ENCODE peak calls at places on chromosomes 16 and 17, in ten cellular contexts. K is right cardiac atrium; Q is tibial nerve; L is CD8-positive, alpha-beta memory T cell; O is Caco-2; U is prostate gland; P is gastrocnemius medialis; M is A549; C is tibial artery; W is SK-N-SH. D is an unnamed sample. For H3K9me3, the result is how much of the 10 kb centered on the place peaks cover.

GRCh38 chr17:36504156-36504545 is 17.7 kb downstream of the ZNHIT3 start:
- DNase-seq in W (no peak), C (no peak), Q (no peak), U (no peak), M (no peak), O (no peak), P (no peak), L (no peak), K (no peak), D (no peak)

GRCh38 chr16:4328580-4329353 is 12.9 kb downstream of the GLIS2 start:
- DNase-seq in P (no peak), L (no peak), C (peak), M (no peak), W (peak), O (no peak), K (no peak), Q (no peak), U (no peak), D (peak)

GRCh38 chr17:35089846-35090193 is 26.3 kb upstream of the RFFL start:
- DNase-seq in M (peak), C (no peak), Q (no peak), O (peak), K (no peak), P (no peak), U (no peak), W (no peak), L (no peak), D (no peak)

GRCh38 chr17:77962349-77962748 is 3.8 kb downstream of the TNRC6C start:
- DNase-seq in L (no peak), W (no peak), O (no peak), K (no peak), Q (no peak), P (no peak), C (no peak), M (no peak), U (no peak), D (no peak)

GRCh38 chr17:59607817-59608403 is 11.8 kb upstream of the CLTC start:
- DNase-seq in Q (no peak), U (no peak), L (no peak), M (no peak), K (no peak), W (peak), C (no peak), P (no peak), O (peak), D (no peak)

GRCh38 chr17:10217916-10218315 is 19.5 kb upstream of the GAS7 start:
- DNase-seq in K (no peak), Q (no peak), M (no peak), L (no peak), C (no peak), P (no peak), W (no peak), O (no peak), U (no peak), D (no peak)

GRCh38 chr17:44241104-44241503 is 21.6 kb upstream of the UBTF start:
- DNase-seq in L (no peak), C (no peak), W (peak), P (no peak), O (no peak), Q (no peak), M (no peak), K (no peak), U (no peak), D (no peak)

GRCh38 chr16:85800321-85800669 is 800 bp downstream of the COX4I1 start:
- DNase-seq in M (no peak), C (no peak), Q (no peak), L (no peak), W (no peak), P (no peak), U (no peak), K (no peak), O (no peak), D (peak)

GRCh38 chr17:29590979-29591736 is 1.7 kb upstream of the GIT1 start:
- DNase-seq in U (no peak), W (peak), Q (no peak), O (no peak), K (peak), L (peak), P (peak), M (peak), C (no peak), D (no peak)

GRCh38 chr17:79563237-79564013 is 47.4 kb downstream of the RBFOX3 start:
- DNase-seq in W (no peak), P (no peak), Q (no peak), L (no peak), M (peak), C (no peak), O (no peak), K (no peak), U (no peak), D (no peak)

GRCh38 chr16:11239644-11240632 is 16.1 kb downstream of the SOCS1 start:
- DNase-seq in C (no peak), K (no peak), P (no peak), O (no peak), Q (no peak), U (no peak), M (no peak), W (no peak), L (no peak), D (no peak)

GRCh38 chr16:28139530-28139929 is 72.2 kb downstream of the XPO6 start:
- DNase-seq in W (no peak), U (no peak), K (no peak), C (no peak), P (no peak), Q (no peak), L (peak), O (no peak), M (peak), D (no peak)

GRCh38 chr16:23683487-23683886 is 4.8 kb downstream of the PLK1 start:
- DNase-seq in K (no peak), C (no peak), L (no peak), U (no peak), P (no peak), O (no peak), W (no peak), Q (no peak), M (no peak), D (no peak)

GRCh38 chr17:57953219-57953618 is 2.0 kb downstream of the CUEDC1 start:
- DNase-seq in U (no peak), M (no peak), C (no peak), K (no peak), W (no peak), O (no peak), L (no peak), Q (no peak), P (no peak), D (no peak)

GRCh38 chr17:18191071-18191667 is 7.5 kb downstream of the ALKBH5 start:
- DNase-seq in C (no peak), Q (no peak), M (no peak), P (no peak), L (no peak), W (no peak), K (peak), U (no peak), O (no peak), D (peak)

GRCh38 chr17:1793447-1793806 is 31.6 kb downstream of the SERPINF1 start:
- DNase-seq in C (no peak), W (no peak), K (no peak), Q (no peak), M (no peak), L (no peak), O (no peak), P (no peak), U (peak), D (no peak)

GRCh38 chr16:69711115-69711740 is 15.1 kb downstream of the NQO1 start:
- DNase-seq in P (no peak), L (no peak), W (no peak), C (peak), K (no peak), M (no peak), O (no peak), Q (no peak), U (peak), D (no peak)

GRCh38 chr17:55524440-55525220 is 13.4 kb upstream of the SMIM36 start:
- DNase-seq in Q (no peak), K (no peak), M (no peak), W (no peak), P (no peak), U (no peak), L (no peak), O (no peak), C (no peak), D (no peak)

GRCh38 chr17:77317091-77317519 is 176.3 kb downstream of the SEC14L1 start:
- DNase-seq in C (peak), K (no peak), U (no peak), Q (no peak), L (no peak), P (no peak), O (no peak), M (no peak), W (peak), D (peak)

GRCh38 chr17:16428098-16428882 is 12.9 kb downstream of the TRPV2 start:
- DNase-seq in L (no peak), K (no peak), Q (no peak), O (peak), M (peak), U (no peak), P (no peak), C (no peak), W (peak), D (no peak)

GRCh38 chr17:74957935-74958549 is 14.5 kb downstream of the HID1 start:
- DNase-seq in M (peak), C (peak), L (peak), W (peak), K (peak), U (peak), Q (peak), O (peak), P (peak), D (peak)

GRCh38 chr17:6868579-6868978 is 37.0 kb upstream of the TEKT1 start:
- DNase-seq in K (no peak), Q (no peak), P (no peak), O (no peak), M (no peak), U (no peak), C (no peak), W (no peak), L (no peak), D (no peak)

GRCh38 chr17:16947470-16947869 is 24.4 kb downstream of the TNFRSF13B start:
- DNase-seq in K (no peak), M (no peak), L (no peak), U (no peak), O (no peak), P (no peak), Q (no peak), C (no peak), W (no peak), D (no peak)

GRCh38 chr16:86663691-86664517 is 85.6 kb downstream of the FOXL1 start:
- DNase-seq in Q (no peak), K (no peak), W (no peak), O (no peak), U (no peak), C (no peak), L (no peak), M (no peak), P (peak), D (no peak)

GRCh38 chr16:35192993-35193392 is 1733.6 kb downstream of the TP53TG3F start:
- DNase-seq in M (no peak), P (no peak), O (no peak), K (no peak), U (no peak), W (no peak), Q (no peak), C (no peak), L (no peak), D (no peak)
- H3K9me3 ChIP-seq in M (under half), P (under half), O (under half), K (under half), U (under half), W (under half), Q (under half), C (under half), L (under half), D (under half)

DNA sequence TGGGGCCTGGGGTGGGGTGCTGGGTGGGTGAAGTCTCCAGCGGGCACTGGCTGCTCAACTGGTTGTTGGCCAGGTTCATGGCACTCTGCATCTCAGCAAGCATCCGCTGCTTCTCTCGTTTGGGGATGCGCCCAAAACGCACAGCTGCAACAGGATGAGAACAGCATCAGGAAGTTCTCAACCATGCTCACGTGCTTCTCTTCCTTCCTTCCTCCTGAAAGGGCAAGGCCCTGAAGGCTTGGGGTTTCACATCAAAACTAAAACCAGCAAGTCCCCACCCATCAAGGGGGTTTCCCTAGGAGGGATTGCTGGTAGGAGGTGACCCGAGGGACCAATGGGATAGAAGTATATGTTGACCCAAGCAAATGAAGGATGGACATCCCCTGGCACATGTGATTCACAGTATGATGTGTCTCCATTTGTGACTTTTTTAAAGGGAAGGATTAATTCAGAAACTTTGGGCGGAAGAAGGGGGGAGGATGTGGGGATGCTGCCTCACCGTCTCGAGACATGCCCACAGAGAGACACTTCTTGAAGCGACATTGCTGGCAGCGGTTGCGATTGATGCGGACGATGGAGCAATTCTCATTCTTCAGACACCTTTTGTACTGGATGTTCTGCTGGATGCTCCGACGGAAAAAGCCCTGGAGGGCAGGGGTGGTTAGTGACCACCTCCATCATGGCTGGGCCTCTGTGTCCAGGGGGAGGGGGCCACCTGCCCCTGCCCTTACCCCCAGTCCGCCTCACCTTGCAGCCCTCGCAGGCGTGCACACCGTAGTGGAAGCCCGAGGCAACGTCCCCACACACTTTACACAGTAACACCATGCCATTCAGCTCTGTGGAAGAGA is 4.2 kb downstream of the NR1D1 start:
- DNase-seq in Q (no peak), K (peak), C (no peak), U (no peak), W (no peak), O (no peak), L (peak), M (no peak), P (peak), D (no peak)
- H3K4me3 ChIP-seq in Q (no peak), K (no peak), C (peak), U (no peak), W (no peak), O (no peak), L (peak), M (no peak), P (peak), D (no peak)

DNA sequence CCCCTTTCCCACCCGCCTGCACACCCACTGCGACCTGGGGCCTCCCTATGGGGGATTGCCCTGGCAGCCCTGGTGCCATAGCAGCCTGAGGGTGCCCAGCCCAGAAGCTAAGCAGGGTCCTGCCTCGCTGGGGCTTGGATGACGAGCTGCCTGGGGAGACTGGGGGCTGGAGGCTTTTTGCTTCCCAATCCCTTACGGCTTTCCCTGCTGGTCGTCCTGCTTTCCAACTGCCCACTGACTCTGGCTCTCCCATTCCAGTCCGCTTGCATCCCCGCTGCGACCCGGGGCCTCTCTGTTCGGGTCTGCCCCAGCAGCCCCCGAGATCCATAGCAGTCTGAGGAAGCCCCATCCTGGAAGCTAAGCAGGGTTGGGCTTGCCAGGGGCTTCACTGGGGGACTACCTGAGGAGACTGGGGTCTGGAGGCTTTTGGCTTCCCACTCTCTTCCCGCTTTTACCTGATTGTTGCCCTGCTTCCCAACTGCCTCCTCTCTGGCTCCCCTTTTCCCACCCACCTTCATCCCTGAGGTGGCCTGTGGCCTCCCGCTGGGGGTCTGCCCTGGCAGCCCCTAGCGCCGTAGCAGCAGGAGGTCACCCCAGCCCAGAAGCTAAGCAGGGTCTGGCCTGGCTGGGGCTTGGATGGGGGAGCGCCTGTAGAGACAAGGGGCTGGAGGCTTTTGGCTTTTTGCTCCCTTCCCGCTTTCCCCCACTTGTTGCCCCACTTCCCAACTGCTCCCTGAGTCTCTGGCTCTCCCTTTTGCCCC is 2292.8 kb downstream of the TP53TG3F start:
- DNase-seq in C (no peak), O (no peak), M (no peak), U (no peak), P (no peak), K (no peak), W (no peak), L (no peak), Q (no peak), D (peak)
- H3K9me3 ChIP-seq in C (under half), O (under half), M (under half), U (under half), P (under half), K (under half), W (under half), L (under half), Q (under half), D (under half)

GRCh38 chr16:1426734-1427451 is 4.0 kb upstream of the PERCC1 start:
- DNase-seq in K (no peak), C (no peak), Q (no peak), L (no peak), W (peak), P (no peak), O (no peak), M (no peak), U (no peak), D (peak)
- H3K4me3 ChIP-seq in K (no peak), C (no peak), Q (no peak), L (no peak), W (no peak), P (no peak), O (no peak), M (no peak), U (no peak), D (no peak)

GRCh38 chr17:83195330-83196087 is 116.1 kb downstream of the METRNL start:
- DNase-seq in M (no peak), Q (peak), U (peak), W (no peak), K (peak), P (peak), C (peak), L (no peak), O (no peak), D (peak)

GRCh38 chr17:83196088-83196765 is 116.8 kb downstream of the METRNL start:
- DNase-seq in M (no peak), K (peak), Q (peak), P (peak), W (no peak), U (no peak), L (no peak), O (no peak), C (peak), D (peak)

GRCh38 chr17:83198366-83199341 is 119.2 kb downstream of the METRNL start:
- DNase-seq in C (peak), M (no peak), L (no peak), W (no peak), P (no peak), O (no peak), U (no peak), Q (peak), K (peak), D (peak)

GRCh38 chr17:83194761-83195329 is 115.4 kb downstream of the METRNL start:
- DNase-seq in K (no peak), W (no peak), U (no peak), L (no peak), P (no peak), C (peak), Q (peak), M (no peak), O (no peak), D (peak)

GRCh38 chr17:83196973-83197880 is 117.8 kb downstream of the METRNL start:
- DNase-seq in Q (peak), K (peak), P (no peak), U (no peak), W (no peak), O (no peak), L (no peak), C (peak), M (no peak), D (peak)
- H3K9me3 ChIP-seq in Q (under half), K (under half), P (under half), U (under half), W (under half), O (under half), L (under half), C (under half), M (under half), D (under half)

GRCh38 chr16:9850716-9851115 is 331.5 kb downstream of the GRIN2A start:
- DNase-seq in L (no peak), W (no peak), Q (no peak), U (no peak), C (no peak), M (no peak), O (no peak), P (no peak), K (no peak), D (no peak)
- H3K4me3 ChIP-seq in L (no peak), W (no peak), Q (no peak), U (no peak), C (no peak), M (no peak), O (no peak), P (no peak), K (no peak), D (no peak)

GRCh38 chr17:67657596-67657995 is 60.1 kb upstream of the NOL11 start:
- DNase-seq in W (no peak), U (no peak), O (no peak), L (no peak), C (no peak), Q (no peak), M (no peak), P (no peak), K (no peak), D (no peak)
- H3K9me3 ChIP-seq in W (under half), U (under half), O (under half), L (under half), C (under half), Q (under half), M (under half), P (under half), K (under half), D (under half)

GRCh38 chr17:66676421-66676820 is 158.5 kb upstream of the CACNG5 start:
- DNase-seq in O (peak), P (peak), Q (no peak), K (no peak), U (peak), C (no peak), L (no peak), W (no peak), M (peak), D (peak)

GRCh38 chr17:66673668-66674276 is 161.1 kb upstream of the CACNG5 start:
- DNase-seq in K (no peak), P (peak), U (peak), C (no peak), O (peak), L (peak), Q (peak), M (peak), W (peak), D (no peak)

GRCh38 chr17:66677201-66677981 is 157.5 kb upstream of the CACNG5 start:
- DNase-seq in O (no peak), P (no peak), C (no peak), M (no peak), Q (no peak), U (no peak), L (no peak), W (no peak), K (no peak), D (no peak)

GRCh38 chr17:66675991-66676371 is 158.9 kb upstream of the CACNG5 start:
- DNase-seq in P (peak), K (no peak), L (no peak), Q (peak), M (no peak), C (no peak), U (peak), W (no peak), O (no peak), D (no peak)

DNA sequence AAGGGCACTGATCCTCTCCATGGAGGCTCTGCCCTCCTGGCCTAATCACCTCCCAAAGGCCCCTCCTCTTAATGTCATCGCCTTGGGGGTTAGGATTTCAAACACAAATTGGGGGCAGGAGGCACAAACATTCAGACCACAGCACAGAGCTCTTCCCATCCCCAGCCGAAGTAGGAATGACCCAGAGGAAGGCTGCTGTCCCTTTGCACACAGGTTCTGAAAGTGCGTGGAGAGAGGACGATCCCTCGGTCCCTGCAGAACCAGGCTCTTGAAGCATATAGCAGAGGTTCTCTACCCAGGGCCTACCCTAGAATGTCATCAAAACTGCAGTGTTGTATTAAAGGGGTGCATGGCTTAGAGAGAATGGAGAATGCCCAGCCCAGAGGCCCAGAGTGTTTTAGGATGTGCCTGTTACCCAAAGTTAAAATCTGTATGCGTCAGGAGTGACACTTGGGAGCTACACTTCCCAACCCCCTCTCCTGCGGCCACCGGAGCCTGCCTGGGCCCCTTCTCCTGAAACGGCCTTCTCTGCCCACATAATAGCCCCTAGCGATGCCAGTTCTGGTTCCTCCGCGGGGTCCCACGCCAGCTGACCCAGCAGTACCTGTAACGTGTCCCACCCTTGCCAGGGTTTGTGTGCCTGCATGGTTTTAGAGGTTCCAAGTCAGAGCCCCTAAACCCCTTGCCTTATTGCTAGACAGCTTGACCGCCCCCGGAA is 159.5 kb upstream of the CACNG5 start:
- DNase-seq in K (no peak), L (no peak), O (no peak), C (no peak), M (no peak), W (no peak), Q (no peak), P (no peak), U (no peak), D (no peak)
- H3K4me3 ChIP-seq in K (no peak), L (no peak), O (no peak), C (no peak), M (no peak), W (no peak), Q (no peak), P (peak), U (peak), D (no peak)

GRCh38 chr17:22703786-22704441 is 1011.6 kb downstream of the KCNJ18 start:
- DNase-seq in U (no peak), P (no peak), K (no peak), C (no peak), L (no peak), M (peak), O (peak), W (peak), Q (no peak), D (no peak)
- H3K9me3 ChIP-seq in U (under half), P (under half), K (under half), C (under half), L (under half), M (under half), O (under half), W (under half), Q (under half), D (under half)